ENCODE peak calls at places on chromosomes 3 and 15, in nine cellular contexts. U, E, B, N, X, Y, Q, O and D are unnamed samples.

GRCh38 chr15:79179108-79179561 is 88.6 kb upstream of the RASGRF1 start:
- DNase-seq in U (no peak), E (peak; percentile 86), B (no peak), N (no peak), X (peak; percentile 62), Y (peak; percentile 85), Q (peak; percentile 19), O (no peak), D (no peak)

GRCh38 chr3:14725015-14725431 is 50.1 kb downstream of the C3orf20 start:
- DNase-seq in U (peak; percentile 35), E (no peak), B (no peak), N (no peak), X (no peak), Y (no peak), Q (no peak), O (no peak), D (no peak)

GRCh38 chr3:52743152-52743551 is 27.6 kb downstream of the NEK4 start:
- DNase-seq in U (no peak), E (no peak), B (no peak), N (no peak), X (no peak), Y (no peak), Q (no peak), O (no peak), D (no peak)

GRCh38 chr15:73991260-73991659 is 835 bp downstream of the STOML1 start:
- DNase-seq in U (no peak), E (no peak), B (no peak), N (no peak), X (peak; percentile 92), Y (peak; percentile 48), Q (peak; percentile 32), O (no peak), D (no peak)

GRCh38 chr15:75112848-75113492 is 88.7 kb upstream of the C15orf39 start:
- DNase-seq in U (no peak), E (no peak), B (no peak), N (no peak), X (no peak), Y (no peak), Q (no peak), O (no peak), D (no peak)

GRCh38 chr15:70557506-70558258 is 205.7 kb downstream of the UACA start:
- DNase-seq in U (no peak), E (no peak), B (no peak), N (peak; percentile 38), X (peak; percentile 37), Y (no peak), Q (no peak), O (no peak), D (no peak)

GRCh38 chr15:67803996-67804843 is 21.1 kb upstream of the SKOR1 start:
- DNase-seq in U (no peak), E (no peak), B (no peak), N (no peak), X (peak; percentile 79), Y (peak; percentile 60), Q (no peak), O (peak; percentile 60), D (no peak)

GRCh38 chr3:42654331-42655201 is 1.1 kb downstream of the ZBTB47 start:
- DNase-seq in U (peak; percentile 62), E (no peak), B (peak; percentile 57), N (peak; percentile 84), X (peak; percentile 92), Y (peak; percentile 47), Q (peak; percentile 59), O (peak; percentile 89), D (no peak)

GRCh38 chr15:89317188-89317720 is 17.4 kb downstream of the POLG start:
- DNase-seq in U (no peak), E (no peak), B (no peak), N (no peak), X (no peak), Y (no peak), Q (no peak), O (no peak), D (no peak)

GRCh38 chr15:90950676-90951075 is 4.0 kb upstream of the RCCD1 start:
- DNase-seq in U (no peak), E (no peak), B (no peak), N (no peak), X (no peak), Y (no peak), Q (no peak), O (no peak), D (no peak)

DNA sequence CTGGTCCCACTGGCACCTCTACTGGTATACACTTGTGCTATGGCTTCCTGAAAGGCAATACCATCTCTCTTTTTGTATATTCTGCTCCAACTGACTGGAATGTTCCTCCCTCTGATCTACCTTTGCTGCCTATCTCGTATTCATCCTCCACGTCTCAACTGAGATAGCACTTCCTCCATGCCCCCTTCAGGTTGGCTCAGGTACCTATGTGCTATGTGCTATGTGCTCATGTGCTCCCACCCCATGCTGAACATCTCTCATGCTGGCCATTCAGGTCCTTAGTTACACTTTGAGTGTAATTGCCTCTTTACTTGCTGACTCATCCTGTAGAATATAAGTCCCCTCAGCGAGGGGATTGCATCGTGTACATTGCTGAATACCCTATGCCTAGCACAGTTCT is 156.9 kb downstream of the SOX2 start:
- DNase-seq in U (no peak), E (peak; percentile 40), B (no peak), N (no peak), X (peak; percentile 6), Y (no peak), Q (no peak), O (no peak), D (no peak)
- TF ChIP-seq CTCF in U (no peak), E (no peak), B (no peak), N (no peak), X (no peak), Y (no peak), Q (no peak), O (no peak), D (no peak)

GRCh38 chr3:191502583-191502982 is 41.6 kb downstream of the PYDC2 start:
- DNase-seq in U (no peak), E (no peak), B (no peak), N (no peak), X (no peak), Y (no peak), Q (peak; percentile 13), O (no peak), D (no peak)
- TF ChIP-seq CTCF in U (peak; percentile 17), E (peak; percentile 61), B (peak; percentile 54), N (no peak), X (no peak), Y (peak; percentile 25), Q (peak; percentile 34), O (no peak), D (no peak)

GRCh38 chr3:5806192-5806591 is 618.7 kb downstream of the EDEM1 start:
- DNase-seq in U (no peak), E (no peak), B (no peak), N (no peak), X (no peak), Y (no peak), Q (peak; percentile 20), O (no peak), D (no peak)
- TF ChIP-seq CTCF in U (no peak), E (peak; percentile 51), B (peak; percentile 59), N (no peak), X (no peak), Y (peak; percentile 37), Q (peak; percentile 43), O (no peak), D (no peak)

DNA sequence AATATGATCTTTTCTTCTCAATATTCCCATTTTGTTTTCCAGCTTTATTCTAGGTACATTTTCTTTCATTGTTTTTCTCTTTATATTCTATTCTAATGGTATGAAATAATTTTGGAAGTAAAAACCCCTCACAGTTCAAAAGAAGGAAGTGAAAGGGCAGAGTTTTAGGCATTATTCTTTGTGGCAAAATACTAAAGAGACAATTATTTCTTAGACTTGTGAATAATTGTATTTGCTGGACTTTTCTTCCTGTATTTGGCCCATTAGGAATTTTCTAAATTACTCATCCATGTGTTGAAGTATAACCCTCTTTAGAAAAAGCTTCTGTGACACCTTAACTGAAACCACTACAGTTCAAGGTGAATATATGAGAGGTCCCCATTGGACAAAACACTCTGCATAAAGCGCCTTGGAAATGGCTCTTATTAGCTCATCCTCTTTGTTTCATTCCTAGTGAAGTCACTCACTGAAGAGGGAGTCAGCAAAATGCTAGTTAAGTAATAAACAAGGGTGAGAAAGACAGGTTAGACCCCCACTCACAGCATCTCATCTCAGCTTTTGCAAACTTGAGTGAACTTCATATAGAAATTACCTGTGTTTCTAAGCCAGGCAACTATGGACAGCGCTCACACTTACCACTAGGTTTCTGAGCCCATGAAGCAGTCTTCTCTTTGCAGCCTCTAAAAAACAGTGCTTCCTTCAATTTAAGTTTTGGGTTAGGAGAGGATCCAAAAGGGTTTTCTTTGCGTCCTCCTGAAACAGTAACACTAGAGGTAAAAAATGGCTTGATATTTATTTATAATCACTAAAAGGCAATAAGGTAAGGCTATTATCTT is 327.5 kb downstream of the ARPP21 start:
- DNase-seq in U (no peak), E (no peak), B (no peak), N (no peak), X (no peak), Y (no peak), Q (no peak), O (no peak), D (no peak)
- TF ChIP-seq CTCF in U (no peak), E (no peak), B (no peak), N (no peak), X (no peak), Y (no peak), Q (peak; percentile 2), O (no peak), D (no peak)

GRCh38 chr15:99564221-99565030 is 1.4 kb upstream of the MEF2A start:
- DNase-seq in U (peak; percentile 44), E (no peak), B (no peak), N (no peak), X (no peak), Y (no peak), Q (peak; percentile 60), O (no peak), D (peak; percentile 24)
- TF ChIP-seq CTCF in U (no peak), E (no peak), B (no peak), N (no peak), X (no peak), Y (no peak), Q (no peak), O (no peak), D (no peak)

GRCh38 chr3:119559441-119559963 is at the start of gene CD80:
- DNase-seq in U (peak; percentile 23), E (no peak), B (no peak), N (peak; percentile 73), X (no peak), Y (peak; percentile 32), Q (peak; percentile 25), O (no peak), D (peak; percentile 58)
- TF ChIP-seq CTCF in U (no peak), E (peak; percentile 40), B (peak; percentile 45), N (no peak), X (no peak), Y (peak; percentile 23), Q (peak; percentile 40), O (peak; percentile 10), D (no peak)

DNA sequence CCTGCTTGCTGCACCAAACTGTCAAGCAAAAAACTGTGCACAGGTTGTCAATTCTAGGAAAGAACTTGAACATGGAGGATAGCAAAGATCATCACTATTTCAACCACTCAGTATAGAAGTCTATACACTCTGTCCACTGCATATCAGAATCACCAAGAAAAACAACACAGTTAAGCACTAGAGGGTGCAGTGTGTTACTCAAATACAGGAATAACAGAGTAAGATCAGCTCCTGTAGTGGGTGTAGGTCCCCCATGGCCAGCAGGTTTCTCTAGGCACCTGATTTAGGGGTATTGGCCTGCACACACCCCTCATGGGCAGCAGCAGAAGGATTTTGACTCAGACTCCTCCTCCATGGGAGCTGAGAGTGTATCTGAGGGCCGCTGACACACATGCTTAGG is 464.1 kb downstream of the EPHA6 start:
- DNase-seq in U (no peak), E (no peak), B (no peak), N (no peak), X (no peak), Y (no peak), Q (no peak), O (no peak), D (no peak)
- TF ChIP-seq CTCF in U (no peak), E (no peak), B (peak; percentile 23), N (no peak), X (no peak), Y (peak; percentile 47), Q (no peak), O (no peak), D (no peak)